ENCODE peak calls at places on chromosomes 16 and 17, in five cellular contexts. H, U, I, Q and G are unnamed samples.

GRCh38 chr16:12613131-12613991 is 190.3 kb downstream of the CPPED1 start:
- DNase-seq in H (no peak), U (no peak), I (peak), Q (peak), G (peak)

GRCh38 chr17:72264682-72265405 is 144.0 kb downstream of the SOX9 start:
- DNase-seq in H (no peak), U (no peak), I (no peak), Q (no peak), G (no peak)

GRCh38 chr16:67708368-67708771 is 10.7 kb downstream of the GFOD2 start:
- DNase-seq in H (no peak), U (no peak), I (peak), Q (no peak), G (no peak)

GRCh38 chr17:82332669-82333278 is 792 bp downstream of the SECTM1 start:
- DNase-seq in H (no peak), U (no peak), I (peak), Q (peak), G (no peak)

GRCh38 chr16:55324491-55325447 is 766 bp downstream of the IRX6 start:
- DNase-seq in H (no peak), U (no peak), I (peak), Q (no peak), G (no peak)

GRCh38 chr16:58931436-58931835 is 197.3 kb upstream of the GOT2 start:
- DNase-seq in H (no peak), U (no peak), I (peak), Q (no peak), G (no peak)

GRCh38 chr16:2478273-2478672 is 3.3 kb downstream of the TBC1D24 start:
- DNase-seq in H (no peak), U (no peak), I (no peak), Q (no peak), G (no peak)

GRCh38 chr16:20740007-20740883 is 1.4 kb downstream of the THUMPD1 start:
- DNase-seq in H (no peak), U (peak), I (peak), Q (no peak), G (no peak)

GRCh38 chr16:54180421-54181359 is 105.9 kb downstream of the IRX3 start:
- DNase-seq in H (no peak), U (no peak), I (no peak), Q (no peak), G (no peak)

GRCh38 chr17:28747046-28747691 is 3.4 kb downstream of the TRAF4 start:
- DNase-seq in H (no peak), U (no peak), I (no peak), Q (no peak), G (no peak)

GRCh38 chr17:75861927-75862317 is 6.8 kb upstream of the WBP2 start:
- DNase-seq in H (no peak), U (peak), I (peak), Q (peak), G (no peak)

GRCh38 chr17:29157310-29157709 is 22.9 kb downstream of the MYO18A start:
- DNase-seq in H (no peak), U (no peak), I (no peak), Q (no peak), G (no peak)

GRCh38 chr17:79005063-79005861 is 4.3 kb downstream of the CANT1 start:
- DNase-seq in H (no peak), U (peak), I (no peak), Q (no peak), G (no peak)

GRCh38 chr16:85557083-85557975 is 55.8 kb upstream of the GSE1 start:
- DNase-seq in H (no peak), U (peak), I (no peak), Q (no peak), G (no peak)

GRCh38 chr17:61314368-61315078 is 85.1 kb upstream of the TBX2 start:
- DNase-seq in H (no peak), U (peak), I (peak), Q (peak), G (no peak)

GRCh38 chr17:4738136-4739121 is 1.2 kb upstream of the ZMYND15 start:
- DNase-seq in H (no peak), U (no peak), I (no peak), Q (no peak), G (no peak)

GRCh38 chr16:995087-995486 is 13.5 kb downstream of the SOX8 start:
- DNase-seq in H (no peak), U (no peak), I (peak), Q (peak), G (no peak)

GRCh38 chr16:55480228-55480655 is 1.2 kb downstream of the MMP2 start:
- DNase-seq in H (peak), U (peak), I (peak), Q (peak), G (peak)

GRCh38 chr17:67246648-67247415 is 1.8 kb upstream of the HELZ start:
- DNase-seq in H (no peak), U (peak), I (peak), Q (peak), G (peak)

GRCh38 chr17:62627219-62627903 is at the start of gene MRC2:
- DNase-seq in H (peak), U (peak), I (peak), Q (peak), G (peak)

GRCh38 chr17:7263801-7264078 is 1.5 kb upstream of the CLDN7 start:
- DNase-seq in H (no peak), U (no peak), I (no peak), Q (no peak), G (no peak)

GRCh38 chr17:7261377-7262191 is 694 bp downstream of the CLDN7 start:
- DNase-seq in H (no peak), U (no peak), I (no peak), Q (no peak), G (no peak)

GRCh38 chr17:7260601-7261376 is 1.5 kb downstream of the CLDN7 start:
- DNase-seq in H (no peak), U (no peak), I (no peak), Q (no peak), G (no peak)

GRCh38 chr17:7263071-7263800 is 958 bp upstream of the CLDN7 start:
- DNase-seq in H (no peak), U (no peak), I (no peak), Q (no peak), G (no peak)

DNA sequence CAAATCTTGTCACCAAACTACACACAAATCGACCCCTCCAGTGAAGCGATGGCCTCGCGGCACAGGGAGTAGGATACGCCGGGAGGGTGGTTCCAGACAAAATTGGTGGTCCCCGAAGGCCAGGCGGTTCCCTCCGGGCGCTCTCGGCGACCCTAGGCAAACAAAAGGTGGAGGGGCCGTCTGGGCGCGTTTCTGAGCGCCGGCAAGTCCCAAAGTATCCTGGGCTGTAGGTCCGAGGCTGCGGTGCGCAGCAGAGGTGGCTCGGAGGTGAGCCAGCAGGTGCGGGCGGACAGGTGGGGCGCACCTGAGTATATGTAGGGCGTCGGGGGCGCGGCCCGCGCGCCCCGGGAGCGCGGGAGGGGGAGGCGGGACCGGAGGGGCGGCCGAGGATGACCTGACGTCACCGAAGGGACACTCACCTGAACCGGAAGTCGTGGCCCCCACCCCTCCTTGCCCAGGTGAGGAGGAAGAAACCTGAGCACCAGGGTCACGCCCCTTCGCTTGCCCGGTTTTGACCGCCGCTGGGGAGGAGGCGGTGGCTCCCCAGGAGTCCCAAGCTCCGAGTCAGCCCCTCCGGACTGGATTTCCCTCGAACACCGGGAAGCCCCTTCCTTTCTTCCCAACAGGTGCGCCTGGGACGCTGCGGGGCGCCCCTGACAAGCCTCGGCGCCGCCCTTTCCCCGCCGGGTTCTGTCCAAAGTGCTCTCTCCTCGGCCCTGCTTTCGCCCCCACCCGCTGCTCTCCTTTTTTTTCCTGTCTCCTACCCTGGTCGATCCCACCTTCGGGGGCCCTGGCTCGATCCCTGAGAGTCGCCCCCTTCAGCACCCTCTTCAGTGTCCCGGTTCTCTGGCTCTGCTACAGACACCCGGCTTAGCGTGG is at the start of gene CLDN7:
- DNase-seq in H (no peak), U (no peak), I (no peak), Q (no peak), G (no peak)
- TF ChIP-seq CTCF in H (no peak), U (no peak), I (no peak), Q (no peak), G (no peak)

GRCh38 chr16:81405702-81406113 is 38.9 kb upstream of the CMIP start:
- DNase-seq in H (no peak), U (no peak), I (peak), Q (peak), G (no peak)
- TF ChIP-seq CTCF in H (no peak), U (no peak), I (no peak), Q (no peak), G (no peak)

GRCh38 chr17:45248132-45248936 is 13.6 kb downstream of the SPATA32 start:
- DNase-seq in H (no peak), U (no peak), I (no peak), Q (no peak), G (no peak)

GRCh38 chr17:45246338-45246737 is 15.6 kb downstream of the SPATA32 start:
- DNase-seq in H (no peak), U (no peak), I (no peak), Q (no peak), G (no peak)

GRCh38 chr17:45244725-45245656 is 16.9 kb downstream of the SPATA32 start:
- DNase-seq in H (no peak), U (no peak), I (no peak), Q (no peak), G (no peak)

GRCh38 chr17:45247429-45248131 is 14.3 kb downstream of the SPATA32 start:
- DNase-seq in H (peak), U (peak), I (peak), Q (peak), G (no peak)

GRCh38 chr17:45246861-45247428 is 14.9 kb downstream of the SPATA32 start:
- DNase-seq in H (no peak), U (no peak), I (no peak), Q (no peak), G (no peak)
- TF ChIP-seq CTCF in H (peak), U (no peak), I (peak), Q (peak), G (peak)

DNA sequence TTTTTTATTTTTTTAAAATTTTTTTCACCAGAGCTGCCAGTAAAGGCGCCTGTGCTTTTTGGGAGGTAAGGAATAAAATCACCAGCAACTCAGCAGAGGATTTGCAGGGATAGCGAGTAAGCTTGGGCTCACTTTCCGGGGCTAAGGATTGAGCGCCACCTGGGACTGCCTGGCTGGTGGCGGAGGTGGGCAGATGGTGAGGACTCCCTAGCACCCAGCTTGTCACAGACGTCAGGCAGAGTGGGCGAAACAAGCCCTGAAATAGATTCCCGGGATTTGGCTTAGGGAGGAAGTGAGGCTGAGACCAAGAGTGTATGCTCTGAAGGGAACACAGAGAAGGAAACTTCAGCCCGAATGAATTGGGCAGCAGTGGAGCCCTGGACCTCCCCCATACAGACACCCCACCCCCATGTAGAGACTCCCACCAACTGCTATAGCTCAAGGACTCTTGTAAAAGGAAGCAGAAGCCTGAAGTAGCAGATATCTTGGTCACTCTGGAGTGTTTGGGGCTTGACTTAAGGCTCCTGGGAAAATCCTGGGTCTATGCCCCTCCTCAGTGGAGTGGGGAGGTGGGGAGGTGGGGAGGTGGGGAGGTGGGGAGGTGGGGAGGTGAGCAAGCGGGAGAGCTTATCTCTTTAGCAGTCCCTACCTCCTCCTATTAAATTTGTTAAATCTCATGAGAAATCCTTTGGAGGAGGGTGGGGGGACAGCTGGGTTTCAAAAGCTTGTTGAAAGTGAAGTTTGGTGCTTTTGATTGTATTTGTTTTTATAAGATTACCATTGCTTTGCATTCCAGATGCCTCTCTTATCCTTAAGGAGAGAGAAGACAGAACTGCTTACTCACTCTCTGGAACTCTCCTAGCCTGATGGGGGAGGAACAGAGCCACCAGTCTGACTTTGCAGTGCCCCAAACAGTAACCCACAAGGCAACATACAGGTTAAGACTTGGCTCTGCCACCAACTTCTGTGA is 8.2 kb downstream of the ARL4D start:
- DNase-seq in H (no peak), U (no peak), I (peak), Q (peak), G (no peak)
- TF ChIP-seq CTCF in H (no peak), U (no peak), I (no peak), Q (no peak), G (no peak)

GRCh38 chr17:57866319-57866718 is 16.5 kb upstream of the MRPS23 start:
- DNase-seq in H (no peak), U (peak), I (no peak), Q (no peak), G (no peak)
- TF ChIP-seq CTCF in H (no peak), U (no peak), I (no peak), Q (no peak), G (no peak)

DNA sequence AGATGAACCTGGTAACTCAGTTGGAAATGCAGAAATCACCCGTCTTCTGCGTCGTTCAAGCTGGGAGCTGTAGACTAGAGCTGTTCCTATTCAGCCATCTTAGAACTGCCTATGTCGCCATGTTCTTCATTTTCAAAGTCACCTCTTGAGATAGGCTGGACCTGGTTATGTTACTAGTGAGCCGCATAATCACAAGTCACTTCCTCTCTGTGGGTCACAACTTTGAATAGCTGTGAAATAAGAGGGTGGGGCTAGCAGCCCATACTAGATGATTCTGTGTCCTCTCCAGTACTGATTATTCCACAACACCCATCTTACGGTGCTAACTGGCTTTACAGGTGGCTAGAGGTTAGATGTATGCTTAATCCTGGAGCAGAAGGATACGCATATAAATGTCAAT is 74.2 kb downstream of the VPS53 start:
- DNase-seq in H (no peak), U (no peak), I (no peak), Q (no peak), G (no peak)
- TF ChIP-seq CTCF in H (no peak), U (no peak), I (no peak), Q (no peak), G (no peak)

GRCh38 chr16:76268824-76269223 is 8.4 kb upstream of the CNTNAP4 start:
- DNase-seq in H (no peak), U (no peak), I (no peak), Q (no peak), G (no peak)

DNA sequence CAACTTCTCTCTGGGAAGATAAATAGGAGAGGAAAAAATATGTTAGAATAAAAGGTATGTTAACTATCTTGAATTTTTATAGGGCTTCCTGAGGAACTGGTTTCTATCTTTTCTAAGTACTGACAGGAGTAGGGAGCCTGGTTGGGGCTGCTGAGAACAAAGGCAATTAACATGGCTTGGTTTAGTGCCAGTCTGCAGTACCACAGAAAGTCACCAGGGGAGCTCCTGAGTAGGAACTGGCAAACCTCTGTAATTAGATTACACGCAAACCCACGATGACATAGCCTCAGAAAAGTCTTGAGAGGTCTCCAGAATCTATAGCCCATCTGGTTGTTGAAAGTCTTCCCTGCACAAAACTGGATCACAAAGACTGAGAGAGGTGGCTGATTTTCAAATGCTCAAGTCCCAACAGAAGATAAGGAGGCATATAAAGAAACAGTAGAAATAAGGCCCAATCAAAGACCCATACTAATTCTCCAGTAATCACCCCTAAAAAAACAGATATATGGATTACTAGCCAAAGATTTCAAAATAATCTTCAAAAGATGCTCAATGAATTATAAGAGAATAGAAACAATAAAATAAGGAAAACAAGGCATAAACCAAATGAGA is 11.7 kb upstream of the CNTNAP4 start:
- DNase-seq in H (no peak), U (no peak), I (peak), Q (no peak), G (no peak)
- TF ChIP-seq CTCF in H (peak), U (no peak), I (peak), Q (peak), G (peak)